ENCODE peak calls at places on chromosomes 4 and X, in five cellular contexts. A is GM20000; L is cerebellum; Z is occipital lobe; M is stimulated activated CD8-positive, alpha-beta memory T cell treated with anti-CD3 and anti-CD28 coated beads, Interleukin-4, amount 100 ng/mL, for 24 hours. E is an unnamed sample.

GRCh38 chr4:120886183-120886582 is 36.3 kb downstream of the PRDM5 start:
- DNase-seq in M (no peak), Z (no peak), A (no peak), L (no peak), E (no peak)

GRCh38 chrX:156008915-156009314 is 11.4 kb downstream of the IL9R start:
- DNase-seq in A (no peak), Z (no peak), L (no peak), M (no peak), E (no peak)

GRCh38 chr4:115491686-115492085 is 378.3 kb upstream of the NDST4 start:
- DNase-seq in M (no peak), A (no peak), Z (no peak), L (no peak), E (no peak)

GRCh38 chr4:179415016-179415841 is 1973.0 kb upstream of the AGA start:
- DNase-seq in M (no peak), A (no peak), L (no peak), Z (no peak), E (no peak)

GRCh38 chrX:106999002-106999975 is 723 bp downstream of the MORC4 start:
- DNase-seq in M (peak; percentile 26), L (peak; percentile 13), A (peak; percentile 34), Z (peak; percentile 12), E (peak; percentile 13)

GRCh38 chr4:156113138-156113537 is 159.5 kb upstream of the CTSO start:
- DNase-seq in Z (no peak), A (no peak), L (no peak), M (no peak), E (no peak)

GRCh38 chr4:182143822-182144620 is 99.2 kb upstream of the TENM3 start:
- DNase-seq in A (peak; percentile 42), M (no peak), Z (no peak), L (no peak), E (peak; percentile 34)

GRCh38 chrX:50168305-50168704 is 32.5 kb downstream of the AKAP4 start:
- DNase-seq in A (no peak), L (no peak), Z (no peak), M (no peak), E (no peak)

GRCh38 chr4:4386296-4386735 is 586 bp upstream of the NSG1 start:
- DNase-seq in Z (peak; percentile 16), L (peak; percentile 27), A (no peak), M (no peak), E (no peak)

GRCh38 chr4:164892018-164892417 is 15.0 kb downstream of the APELA start:
- DNase-seq in Z (no peak), A (no peak), L (no peak), M (no peak), E (no peak)

GRCh38 chrX:6227445-6227820 is 1.2 kb downstream of the NLGN4X start:
- DNase-seq in Z (no peak), L (peak; percentile 1), A (no peak), M (no peak), E (no peak)

E was measured in DMS 273 treated with DMSO at 0.1 percent for 48 hours.